ENCODE peak calls at places on chromosomes 5 and 9, in seven cellular contexts. K is endodermal cell, F is stomach, N is left ventricle myocardium inferior, J is heart right ventricle, H is AG04450, C is OCI-LY7. B is an unnamed sample.

GRCh38 chr5:16934123-16934522 is 2.0 kb downstream of the MYO10 start:
- DNase-seq in F (peak; percentile 74), K (peak; percentile 94), J (peak; percentile 61), C (peak; percentile 59), H (peak; percentile 38), N (peak; percentile 42), B (no peak)

GRCh38 chr9:93599571-93600403 is 23.4 kb downstream of the PHF2 start:
- DNase-seq in F (no peak), C (no peak), N (no peak), H (no peak), K (peak; percentile 46), J (no peak), B (peak; percentile 55)

GRCh38 chr9:9855503-9856078 is 757.2 kb downstream of the PTPRD start:
- DNase-seq in H (no peak), J (no peak), F (no peak), C (no peak), N (no peak), K (peak; percentile 49), B (no peak)

GRCh38 chr5:61277781-61278180 is 54.3 kb upstream of the ZSWIM6 start:
- DNase-seq in N (no peak), C (no peak), K (no peak), H (no peak), F (no peak), J (no peak), B (no peak)

GRCh38 chr5:80481019-80481893 is 6.6 kb upstream of the FAM151B start:
- DNase-seq in K (peak; percentile 66), F (peak; percentile 51), N (no peak), H (no peak), C (peak; percentile 66), J (no peak), B (no peak)

GRCh38 chr9:125485471-125485870 is 221.5 kb downstream of the MAPKAP1 start:
- DNase-seq in K (no peak), J (no peak), N (no peak), C (no peak), F (no peak), H (no peak), B (no peak)

GRCh38 chr9:36968574-36969215 is 65.4 kb downstream of the PAX5 start:
- DNase-seq in H (no peak), J (no peak), K (peak; percentile 26), N (no peak), F (no peak), C (no peak), B (no peak)

GRCh38 chr9:70012569-70012968 is 31.1 kb upstream of the MAMDC2 start:
- DNase-seq in F (no peak), H (no peak), N (no peak), C (no peak), K (peak; percentile 52), J (no peak), B (no peak)

GRCh38 chr5:62340392-62340791 is 34.4 kb downstream of the KIF2A start:
- DNase-seq in F (no peak), C (peak; percentile 14), J (no peak), H (no peak), N (no peak), K (no peak), B (no peak)

GRCh38 chr5:179732918-179733763 is 519 bp downstream of the MAML1 start:
- DNase-seq in H (no peak), J (peak; percentile 23), K (peak; percentile 75), F (peak; percentile 40), N (peak; percentile 34), C (peak; percentile 68), B (peak; percentile 76)

GRCh38 chr5:980941-981340 is 27.7 kb upstream of the NKD2 start:
- DNase-seq in F (no peak), J (peak; percentile 3), C (no peak), H (no peak), K (peak; percentile 23), N (no peak), B (no peak)
- H3K27ac ChIP-seq in F (no peak overlapping the region), J (peak overlapping the region; percentile 18), C (no peak overlapping the region), H (no peak overlapping the region), K (peak overlapping the region; percentile 98), N (peak overlapping the region; percentile 6), B (no peak overlapping the region)

GRCh38 chr9:120032639-120033038 is 547.3 kb downstream of the CDK5RAP2 start:
- DNase-seq in H (no peak), J (no peak), F (no peak), K (peak; percentile 80), N (no peak), C (no peak), B (no peak)
- TF ChIP-seq CTCF in H (no peak), J (no peak), F (no peak), K (peak; percentile 70), N (peak; percentile 17), C (peak; percentile 56), B (no peak)

GRCh38 chr5:149733129-149733900 is 3.2 kb downstream of the PPARGC1B start:
- DNase-seq in K (peak; percentile 26), H (no peak), C (no peak), F (no peak), J (no peak), N (no peak), B (no peak)
- H3K4me3 ChIP-seq in K (no peak overlapping the region), H (no peak overlapping the region), C (no peak overlapping the region), F (peak overlapping the region; percentile 100), J (peak overlapping the region; percentile 97), N (peak overlapping the region; percentile 92), B (peak overlapping the region; percentile 79)

GRCh38 chr9:14782652-14783051 is 60.1 kb upstream of the CER1 start:
- DNase-seq in H (no peak), N (no peak), C (no peak), K (no peak), J (no peak), F (no peak), B (no peak)
- H3K27ac ChIP-seq in H (no peak overlapping the region), N (no peak overlapping the region), C (no peak overlapping the region), K (no peak overlapping the region), J (no peak overlapping the region), F (no peak overlapping the region), B (no peak overlapping the region)